ENCODE peak calls at places on chromosomes 3 and 15, in six cellular contexts. U is IMR-90, X is H9, V is neuronal stem cell, B is mesenchymal stem cell, K is H1. D is an unnamed sample.

GRCh38 chr15:84818221-84819131 is 1.3 kb downstream of the ALPK3 start:
- DNase-seq in X (peak), U (peak), K (no peak), B (peak), V (peak), D (peak)

GRCh38 chr15:22893081-22893480 is 54.6 kb downstream of the NIPA2 start:
- DNase-seq in X (no peak), U (no peak), K (no peak), B (no peak), V (no peak), D (no peak)

GRCh38 chr3:19934098-19934566 is at the start of gene EFHB:
- DNase-seq in X (peak), B (peak), K (peak), U (peak), V (peak), D (peak)

GRCh38 chr3:4218426-4219226 is 84.5 kb upstream of the SETMAR start:
- DNase-seq in V (no peak), U (no peak), K (no peak), X (no peak), B (no peak), D (no peak)

GRCh38 chr15:77531191-77532000 is 101.3 kb downstream of the LINGO1 start:
- DNase-seq in V (no peak), K (no peak), U (no peak), B (no peak), X (no peak), D (no peak)

GRCh38 chr15:42547926-42548257 is 701 bp downstream of the LRRC57 start:
- DNase-seq in V (no peak), B (no peak), K (no peak), U (peak), X (no peak), D (no peak)

GRCh38 chr15:80906159-80906775 is 83.4 kb downstream of the MESD start:
- DNase-seq in U (peak), B (no peak), V (no peak), X (no peak), K (no peak), D (no peak)

GRCh38 chr3:98846101-98846500 is 55.4 kb downstream of the DCBLD2 start:
- DNase-seq in K (no peak), X (no peak), U (peak), B (no peak), V (no peak), D (no peak)

GRCh38 chr15:81897011-81897677 is 148.7 kb downstream of the MEX3B start:
- DNase-seq in V (no peak), K (no peak), U (peak), X (no peak), B (peak), D (no peak)

GRCh38 chr15:71136159-71137137 is 21.2 kb downstream of the THSD4 start:
- DNase-seq in B (peak), K (no peak), X (peak), U (peak), V (no peak), D (peak)

GRCh38 chr3:175410251-175410650 is 551.1 kb downstream of the NAALADL2 start:
- DNase-seq in K (no peak), V (no peak), X (no peak), B (peak), U (peak), D (no peak)

GRCh38 chr3:143736205-143736604 is 112.1 kb downstream of the SLC9A9 start:
- DNase-seq in K (no peak), X (no peak), U (no peak), B (no peak), V (no peak), D (no peak)

GRCh38 chr3:15333099-15333956 is 942 bp upstream of the SH3BP5 start:
- DNase-seq in B (no peak), X (no peak), U (no peak), V (no peak), K (no peak), D (no peak)

GRCh38 chr3:81962396-81962795 is 201.0 kb upstream of the GBE1 start:
- DNase-seq in V (no peak), X (no peak), K (no peak), U (no peak), B (no peak), D (no peak)

GRCh38 chr3:15295506-15295905 is 36.9 kb downstream of the SH3BP5 start:
- DNase-seq in K (no peak), B (peak), V (no peak), U (no peak), X (no peak), D (peak)

GRCh38 chr15:25058080-25058785 is 103.4 kb downstream of the SNRPN start:
- DNase-seq in B (no peak), X (peak), K (no peak), U (no peak), V (no peak), D (no peak)

GRCh38 chr3:107911337-107912000 is 179.4 kb downstream of the CD47 start:
- DNase-seq in V (no peak), U (no peak), B (no peak), X (no peak), K (no peak), D (peak)

GRCh38 chr15:84082739-84083138 is 152.8 kb upstream of the GOLGA6L4 start:
- DNase-seq in V (no peak), K (no peak), U (no peak), X (no peak), B (no peak), D (no peak)

GRCh38 chr3:61591300-61591699 is 29.9 kb downstream of the PTPRG start:
- DNase-seq in U (no peak), K (no peak), X (no peak), V (no peak), B (no peak), D (no peak)

GRCh38 chr15:81450721-81451120 is 76.7 kb upstream of the TMC3 start:
- DNase-seq in B (no peak), U (no peak), X (no peak), K (no peak), V (no peak), D (no peak)

GRCh38 chr15:28086175-28086703 is 12.9 kb downstream of the OCA2 start:
- DNase-seq in B (peak), X (peak), U (peak), V (no peak), K (no peak), D (peak)

GRCh38 chr3:188037116-188037718 is 116.7 kb upstream of the LPP start:
- DNase-seq in U (peak), X (peak), B (peak), V (no peak), K (no peak), D (peak)

GRCh38 chr3:36812240-36812639 is 47.9 kb upstream of the DCLK3 start:
- DNase-seq in X (no peak), B (no peak), V (no peak), K (no peak), U (no peak), D (peak)

DNA sequence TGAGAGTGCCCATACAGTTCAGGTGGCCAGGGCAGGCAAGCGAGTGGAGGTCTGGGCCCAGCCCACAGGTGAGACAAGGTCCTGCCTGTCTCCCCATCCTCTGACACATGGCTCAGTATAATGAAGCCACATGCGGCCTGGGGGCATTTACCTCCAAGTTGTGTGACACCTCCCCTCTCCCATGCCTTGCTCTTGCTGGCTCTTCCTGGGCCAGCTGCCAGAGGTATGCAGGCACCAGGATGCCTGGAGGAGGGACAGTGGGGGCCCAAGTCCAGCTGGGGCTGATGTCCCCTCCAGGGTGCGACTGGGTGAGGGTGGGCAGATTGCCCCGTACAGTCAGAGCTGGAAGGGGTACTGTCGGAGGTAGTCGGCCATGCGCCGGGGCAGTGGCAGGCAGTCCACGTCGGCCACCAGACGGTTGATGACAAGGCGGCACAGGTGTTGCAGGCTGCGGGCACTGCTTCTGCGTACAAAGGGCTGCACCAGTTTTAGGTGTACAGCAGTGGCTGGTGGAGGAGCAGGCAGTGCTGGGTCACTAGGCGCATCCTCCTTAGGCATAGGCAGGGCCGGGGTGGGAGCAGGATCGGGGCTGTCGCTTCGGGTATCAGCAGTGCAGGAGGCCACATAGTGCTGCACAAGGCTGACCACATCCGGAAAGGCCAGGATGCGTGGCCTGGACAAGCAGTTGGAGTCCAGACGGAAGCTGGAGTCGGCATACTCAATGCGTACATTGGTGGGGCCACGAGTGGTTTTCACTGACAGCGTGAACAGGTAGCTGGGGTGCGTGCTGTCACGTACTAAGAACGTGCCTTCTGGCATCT is 4.1 kb downstream of the CISH start:
- DNase-seq in K (no peak), U (no peak), X (no peak), B (no peak), V (no peak), D (no peak)
- H4K91ac ChIP-seq in K (no peak), U (no peak), X (no peak), B (no peak), V (no peak), D (no peak)

DNA sequence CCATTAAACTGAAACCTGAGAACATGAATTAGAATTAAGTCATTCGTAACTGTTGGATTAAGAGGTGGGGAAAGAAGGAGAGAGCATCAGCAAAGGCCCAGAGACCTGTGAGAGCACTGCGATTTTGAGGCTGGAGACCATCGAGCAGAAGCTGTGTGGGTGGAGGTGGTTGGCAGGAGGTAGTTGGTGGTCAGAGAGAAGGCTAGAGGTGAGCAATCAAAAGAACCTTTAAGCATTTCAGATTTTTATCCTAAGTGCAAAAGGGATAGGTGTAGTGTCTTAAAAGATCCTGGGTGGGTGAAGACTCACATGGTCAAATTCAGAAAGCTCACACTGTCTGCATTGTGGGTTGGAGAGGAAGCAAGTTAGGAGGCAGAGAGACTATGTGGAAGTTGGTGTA is 65.1 kb upstream of the TEX264 start:
- DNase-seq in X (no peak), K (no peak), U (no peak), B (no peak), V (no peak), D (no peak)
- H4K91ac ChIP-seq in X (no peak), K (no peak), U (no peak), B (no peak), V (no peak), D (no peak)

GRCh38 chr15:29849218-29849617 is 26.9 kb upstream of the TJP1 start:
- DNase-seq in K (no peak), U (peak), V (no peak), X (no peak), B (no peak), D (no peak)

GRCh38 chr15:29852201-29852600 is 29.9 kb upstream of the TJP1 start:
- DNase-seq in U (no peak), B (no peak), K (no peak), V (no peak), X (no peak), D (peak)

GRCh38 chr15:29853211-29853987 is 31.1 kb upstream of the TJP1 start:
- DNase-seq in V (no peak), B (no peak), U (no peak), X (no peak), K (no peak), D (no peak)

GRCh38 chr15:29854413-29854812 is 32.1 kb upstream of the TJP1 start:
- DNase-seq in B (no peak), X (no peak), U (no peak), V (no peak), K (no peak), D (peak)

GRCh38 chr15:29849716-29850115 is 27.4 kb upstream of the TJP1 start:
- DNase-seq in K (no peak), V (no peak), U (no peak), B (no peak), X (no peak), D (no peak)
- H4K91ac ChIP-seq in K (no peak), V (no peak), U (peak), B (no peak), X (no peak), D (no peak)

GRCh38 chr3:183306798-183307671 is 54.0 kb downstream of the B3GNT5 start:
- DNase-seq in U (peak), V (no peak), B (peak), X (no peak), K (no peak), D (no peak)

GRCh38 chr3:183299976-183300375 is 46.9 kb downstream of the B3GNT5 start:
- DNase-seq in K (no peak), X (no peak), U (no peak), V (no peak), B (no peak), D (no peak)

GRCh38 chr3:183301937-183302580 is 49.0 kb downstream of the B3GNT5 start:
- DNase-seq in U (peak), V (no peak), X (no peak), K (no peak), B (peak), D (no peak)

GRCh38 chr3:183300996-183301562 is 48.0 kb downstream of the B3GNT5 start:
- DNase-seq in X (no peak), V (no peak), B (peak), K (no peak), U (peak), D (no peak)

DNA sequence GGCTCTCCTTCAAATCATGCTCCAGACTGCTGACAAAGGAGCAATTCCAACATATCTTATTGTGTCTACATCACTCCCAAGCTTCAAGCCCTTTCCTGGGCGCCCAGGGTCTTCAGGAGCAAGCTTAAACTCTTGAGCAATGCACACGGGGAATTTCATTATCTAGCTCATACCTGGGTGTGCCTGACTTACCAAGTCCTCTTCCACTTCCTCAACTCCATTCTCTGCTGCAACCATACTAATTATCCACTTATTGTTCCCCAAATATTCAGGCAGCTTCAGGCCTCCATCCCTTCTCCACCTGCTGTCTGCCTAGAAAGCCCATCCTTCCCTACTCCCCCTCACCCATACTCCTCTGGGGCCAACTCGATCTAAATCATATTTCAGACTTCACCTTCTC is 50.7 kb downstream of the B3GNT5 start:
- DNase-seq in X (no peak), K (no peak), B (no peak), U (no peak), V (no peak), D (no peak)
- H4K91ac ChIP-seq in X (no peak), K (no peak), B (no peak), U (no peak), V (no peak), D (no peak)